ENCODE peak calls at places on chromosomes 5 and 9, in six cellular contexts. I is renal cortical epithelial cell; R is SJSA1; G is stimulated activated CD8-positive, alpha-beta memory T cell treated with anti-CD3 and anti-CD28 coated beads, Interleukin-7, amount 100 ng/mL, for 1 hour; X is fibroblast of the conjunctiva; B is GM04503. V is an unnamed sample.

GRCh38 chr9:28538132-28538531 is 964.9 kb upstream of the C9orf72 start:
- DNase-seq in I (no peak), R (no peak), G (no peak), X (no peak), B (no peak), V (no peak)

GRCh38 chr9:36924071-36924470 is 110.0 kb downstream of the PAX5 start:
- DNase-seq in I (peak; percentile 98), R (peak; percentile 56), G (no peak), X (no peak), B (peak; percentile 32), V (peak; percentile 53)

GRCh38 chr5:134255418-134256150 is 29.7 kb upstream of the PPP2CA start:
- DNase-seq in I (no peak), R (peak; percentile 33), G (no peak), X (no peak), B (no peak), V (no peak)

GRCh38 chr5:6576861-6577501 is 55.9 kb downstream of the NSUN2 start:
- DNase-seq in I (peak; percentile 31), R (peak; percentile 38), G (no peak), X (peak; percentile 49), B (no peak), V (no peak)

GRCh38 chr5:139645495-139645871 is 2.7 kb upstream of the CXXC5 start:
- DNase-seq in I (no peak), R (no peak), G (no peak), X (no peak), B (no peak), V (no peak)

GRCh38 chr9:88052446-88052845 is 78.1 kb upstream of the CDK20 start:
- DNase-seq in I (no peak), R (no peak), G (no peak), X (no peak), B (no peak), V (no peak)

GRCh38 chr5:174608631-174609097 is 115.7 kb upstream of the MSX2 start:
- DNase-seq in I (peak; percentile 88), R (no peak), G (no peak), X (no peak), B (no peak), V (no peak)

GRCh38 chr9:91700475-91700874 is 249.6 kb downstream of the ROR2 start:
- DNase-seq in I (no peak), R (no peak), G (no peak), X (no peak), B (no peak), V (no peak)